ENCODE peak calls at places on chromosome 21, in six cellular contexts. H is heart left ventricle, R is body of pancreas, B is AG04450, A is PC-9, O is NB4. Q is an unnamed sample.

GRCh38 chr21:14273736-14274538 is 58.0 kb downstream of the RBM11 start:
- DNase-seq in A (peak; percentile 66), R (peak; percentile 64), B (no peak), H (peak; percentile 79), O (no peak), Q (no peak)

GRCh38 chr21:15062566-15062965 is 2.2 kb downstream of the NRIP1 start:
- DNase-seq in B (no peak), H (no peak), R (no peak), O (no peak), A (no peak), Q (peak; percentile 10)

GRCh38 chr21:31878831-31879230 is 6.0 kb downstream of the HUNK start:
- DNase-seq in B (no peak), A (no peak), H (no peak), O (no peak), R (no peak), Q (no peak)

GRCh38 chr21:38725196-38726157 is 80.3 kb upstream of the ETS2 start:
- DNase-seq in B (no peak), O (no peak), A (no peak), H (no peak), R (no peak), Q (no peak)

GRCh38 chr21:35995522-35996088 is 64.7 kb downstream of the SETD4 start:
- DNase-seq in O (no peak), B (no peak), R (no peak), H (no peak), A (no peak), Q (no peak)

GRCh38 chr21:33357177-33357576 is 32.4 kb downstream of the IFNAR1 start:
- DNase-seq in B (no peak), O (no peak), H (no peak), R (no peak), A (no peak), Q (no peak)

GRCh38 chr21:34670220-34670961 is 1.6 kb downstream of the CLIC6 start:
- DNase-seq in R (no peak), O (no peak), A (no peak), H (peak; percentile 63), B (no peak), Q (peak; percentile 59)

GRCh38 chr21:37936010-37936785 is 19.9 kb upstream of the KCNJ6 start:
- DNase-seq in B (no peak), A (no peak), H (no peak), O (no peak), R (no peak), Q (no peak)

GRCh38 chr21:45517249-45518065 is 24.8 kb downstream of the SLC19A1 start:
- DNase-seq in A (no peak), R (peak; percentile 9), H (peak; percentile 51), B (no peak), O (peak; percentile 73), Q (peak; percentile 80)
- H3K4me3 ChIP-seq in A (no peak overlapping the region), R (no peak overlapping the region), H (no peak overlapping the region), B (no peak overlapping the region), O (no peak overlapping the region), Q (no peak overlapping the region)

GRCh38 chr21:29235714-29236197 is 63.0 kb upstream of the BACH1 start:
- DNase-seq in O (no peak), B (no peak), H (no peak), R (no peak), A (no peak), Q (peak; percentile 89)
- TF ChIP-seq CTCF in O (no peak), B (no peak), H (no peak), R (no peak), A (no peak), Q (no peak)

GRCh38 chr21:25370311-25370744 is 237.0 kb downstream of the MRPL39 start:
- DNase-seq in O (no peak), A (no peak), H (no peak), R (peak; percentile 56), B (peak; percentile 87), Q (no peak)

GRCh38 chr21:25371831-25372434 is 235.3 kb downstream of the MRPL39 start:
- DNase-seq in A (no peak), H (no peak), O (no peak), R (no peak), B (no peak), Q (no peak)

GRCh38 chr21:25368531-25368930 is 238.8 kb downstream of the MRPL39 start:
- DNase-seq in H (no peak), O (no peak), R (no peak), B (no peak), A (no peak), Q (no peak)

GRCh38 chr21:25366116-25366515 is 241.2 kb downstream of the MRPL39 start:
- DNase-seq in R (no peak), A (no peak), B (no peak), H (no peak), O (no peak), Q (no peak)

DNA sequence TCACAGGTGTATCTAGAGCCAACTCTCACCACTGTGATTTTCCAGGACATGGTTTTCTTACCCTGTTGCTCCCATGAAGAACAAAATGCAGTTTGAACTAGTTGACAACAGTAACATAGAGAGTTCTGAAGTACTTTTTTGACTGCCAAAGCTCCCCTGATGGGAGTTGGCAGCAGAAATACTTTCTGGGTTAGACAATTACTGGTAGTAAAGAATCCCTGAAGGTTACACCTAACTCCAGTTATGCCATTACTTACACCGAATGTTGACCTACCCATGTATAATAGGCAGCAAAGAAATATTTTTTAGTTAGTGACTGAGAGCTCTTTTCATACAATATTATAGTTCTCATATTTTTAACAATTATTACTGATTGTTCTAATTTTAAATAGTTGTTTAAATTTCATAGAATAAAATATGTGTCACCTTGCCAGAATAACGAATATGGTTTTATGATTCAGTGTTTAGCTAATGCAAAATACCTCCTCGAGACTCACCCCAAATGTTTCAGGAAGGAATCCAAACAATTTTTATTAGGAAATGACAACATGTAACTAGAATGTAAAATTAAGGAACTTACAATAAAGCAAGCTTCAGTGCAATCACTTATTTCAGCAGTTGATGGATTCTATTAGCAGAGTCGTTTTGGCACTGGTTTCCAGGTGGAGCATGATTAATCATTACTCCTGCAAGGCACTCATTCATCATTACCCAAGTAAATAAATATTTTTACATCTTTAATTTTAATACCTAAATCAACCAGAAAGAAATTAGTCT is 237.6 kb downstream of the MRPL39 start:
- DNase-seq in A (no peak), B (no peak), R (no peak), O (no peak), H (no peak), Q (no peak)
- H3K4me3 ChIP-seq in A (no peak overlapping the region), B (no peak overlapping the region), R (no peak overlapping the region), O (no peak overlapping the region), H (no peak overlapping the region), Q (no peak overlapping the region)

GRCh38 chr21:29232601-29233541 is 65.9 kb upstream of the BACH1 start:
- DNase-seq in H (no peak), O (peak; percentile 32), B (no peak), A (no peak), R (no peak), Q (peak; percentile 70)
- TF ChIP-seq CTCF in H (no peak), O (no peak), B (no peak), A (no peak), R (no peak), Q (peak; percentile 11)

DNA sequence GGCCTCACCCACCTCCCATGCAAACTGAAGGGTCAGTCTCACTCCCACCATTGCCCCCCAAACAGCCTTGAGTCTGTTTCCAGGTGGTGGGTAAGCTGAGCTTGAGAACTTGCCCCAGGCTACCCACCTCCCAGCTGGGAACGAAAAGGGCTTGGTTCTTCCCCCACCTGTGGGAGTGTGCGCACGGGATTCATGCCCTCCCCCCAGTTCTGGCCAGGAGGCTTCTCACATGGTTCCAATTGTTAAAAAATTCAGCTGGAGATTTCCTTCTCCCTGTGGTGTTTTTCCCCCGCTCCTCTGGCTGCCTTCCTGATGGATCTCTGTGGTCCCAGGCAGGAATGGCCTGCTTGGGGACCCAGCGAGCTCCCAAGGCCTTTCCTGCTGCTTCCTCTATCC is 81.8 kb upstream of the C21orf91 start:
- DNase-seq in H (peak; percentile 40), O (no peak), B (no peak), R (no peak), A (no peak), Q (no peak)
- H3K4me3 ChIP-seq in H (no peak overlapping the region), O (no peak overlapping the region), B (no peak overlapping the region), R (no peak overlapping the region), A (no peak overlapping the region), Q (no peak overlapping the region)

DNA sequence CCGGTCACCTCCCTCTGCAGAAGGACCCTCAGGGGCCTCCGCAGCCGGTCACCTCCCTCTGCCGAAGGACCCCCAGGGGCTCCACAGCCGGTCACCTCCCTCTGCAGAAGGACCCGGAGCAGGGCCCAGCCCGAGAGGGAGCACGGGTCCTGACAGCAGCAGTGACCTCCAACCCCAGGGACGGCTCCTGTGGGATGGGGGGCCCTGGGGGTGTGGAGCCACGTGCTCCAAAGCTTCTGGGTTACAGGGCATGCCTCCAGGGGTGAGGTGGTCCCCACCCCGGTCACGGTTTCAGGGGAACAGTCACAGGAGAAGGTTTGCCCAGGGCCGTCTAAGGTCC is 40.3 kb downstream of the SLC19A1 start:
- DNase-seq in A (no peak), H (peak; percentile 48), B (no peak), O (no peak), R (peak; percentile 9), Q (no peak)
- TF ChIP-seq CTCF in A (no peak), H (no peak), B (no peak), O (no peak), R (no peak), Q (no peak)